ENCODE peak calls at places on chromosomes 7 and 10, in nine cellular contexts. J, N, G, B, P, Z, O, V and Q are unnamed samples.

GRCh38 chr7:99000196-99000903 is 122.0 kb downstream of the TRRAP start:
- DNase-seq in J (no peak), N (no peak), G (no peak), B (no peak), P (no peak), Z (no peak), O (peak; percentile 7), V (no peak), Q (no peak)

GRCh38 chr7:4269746-4270145 is 412.3 kb upstream of the FOXK1 start:
- DNase-seq in J (no peak), N (no peak), G (no peak), B (no peak), P (no peak), Z (no peak), O (no peak), V (no peak), Q (no peak)

GRCh38 chr7:80311313-80311712 is 176.7 kb downstream of the GNAI1 start:
- DNase-seq in J (no peak), N (no peak), G (no peak), B (no peak), P (no peak), Z (no peak), O (no peak), V (no peak), Q (no peak)

GRCh38 chr10:94076325-94076841 is 82.7 kb downstream of the PLCE1 start:
- DNase-seq in J (peak; percentile 29), N (no peak), G (peak; percentile 42), B (peak; percentile 37), P (peak; percentile 72), Z (peak; percentile 48), O (peak; percentile 82), V (no peak), Q (peak; percentile 47)

GRCh38 chr7:112714917-112715316 is 75.3 kb downstream of the TMEM168 start:
- DNase-seq in J (no peak), N (no peak), G (no peak), B (no peak), P (no peak), Z (no peak), O (no peak), V (no peak), Q (no peak)

GRCh38 chr10:63264852-63265617 is 131.9 kb downstream of the NRBF2 start:
- DNase-seq in J (peak; percentile 43), N (peak; percentile 7), G (peak; percentile 30), B (peak; percentile 70), P (peak; percentile 68), Z (peak; percentile 15), O (peak; percentile 59), V (no peak), Q (peak; percentile 78)

GRCh38 chr10:119408969-119409371 is 133.5 kb downstream of the RGS10 start:
- DNase-seq in J (no peak), N (no peak), G (no peak), B (no peak), P (no peak), Z (no peak), O (no peak), V (no peak), Q (peak; percentile 91)

GRCh38 chr10:16155761-16156322 is 281.0 kb upstream of the PTER start:
- DNase-seq in J (no peak), N (no peak), G (peak; percentile 5), B (no peak), P (no peak), Z (no peak), O (no peak), V (no peak), Q (no peak)

GRCh38 chr10:97335188-97335619 is 675 bp upstream of the FRAT2 start:
- DNase-seq in J (no peak), N (no peak), G (no peak), B (no peak), P (no peak), Z (no peak), O (no peak), V (no peak), Q (no peak)

GRCh38 chr7:153404124-153404523 is 644.6 kb downstream of the ACTR3B start:
- DNase-seq in J (no peak), N (no peak), G (no peak), B (no peak), P (no peak), Z (no peak), O (no peak), V (no peak), Q (no peak)

GRCh38 chr7:41134873-41135250 is 568.0 kb downstream of the INHBA start:
- DNase-seq in J (no peak), N (no peak), G (no peak), B (no peak), P (no peak), Z (no peak), O (no peak), V (no peak), Q (no peak)

GRCh38 chr10:91357497-91357896 is 52.6 kb upstream of the HECTD2 start:
- DNase-seq in J (no peak), N (no peak), G (no peak), B (no peak), P (no peak), Z (no peak), O (no peak), V (no peak), Q (no peak)

GRCh38 chr7:7554021-7554432 is 12.7 kb upstream of the MIOS start:
- DNase-seq in J (peak; percentile 34), N (no peak), G (no peak), B (no peak), P (peak; percentile 91), Z (no peak), O (peak; percentile 96), V (no peak), Q (no peak)

GRCh38 chr10:1569208-1569607 is 168.1 kb downstream of the ADARB2 start:
- DNase-seq in J (no peak), N (no peak), G (no peak), B (no peak), P (no peak), Z (no peak), O (no peak), V (no peak), Q (no peak)

GRCh38 chr7:56028942-56029630 is 22.2 kb downstream of the PSPH start:
- DNase-seq in J (no peak), N (no peak), G (no peak), B (peak; percentile 69), P (no peak), Z (peak; percentile 76), O (no peak), V (no peak), Q (peak; percentile 64)

GRCh38 chr10:79938728-79939380 is 10.1 kb downstream of the SFTPD start:
- DNase-seq in J (no peak), N (peak; percentile 33), G (no peak), B (no peak), P (no peak), Z (no peak), O (no peak), V (no peak), Q (no peak)

GRCh38 chr7:149527414-149527813 is 29.8 kb upstream of the ZNF746 start:
- DNase-seq in J (no peak), N (no peak), G (no peak), B (no peak), P (no peak), Z (no peak), O (no peak), V (no peak), Q (no peak)

GRCh38 chr10:122391875-122392274 is 17.4 kb downstream of the PLEKHA1 start:
- DNase-seq in J (no peak), N (no peak), G (no peak), B (no peak), P (no peak), Z (no peak), O (no peak), V (no peak), Q (no peak)

GRCh38 chr10:131143425-131144165 is 167.9 kb downstream of the TCERG1L start:
- DNase-seq in J (no peak), N (no peak), G (no peak), B (no peak), P (no peak), Z (no peak), O (no peak), V (no peak), Q (no peak)

GRCh38 chr7:114622189-114622588 is 207.6 kb downstream of the FOXP2 start:
- DNase-seq in J (no peak), N (no peak), G (no peak), B (no peak), P (no peak), Z (no peak), O (no peak), V (no peak), Q (no peak)

GRCh38 chr7:1677206-1678069 is 7.4 kb downstream of the ELFN1 start:
- DNase-seq in J (no peak), N (no peak), G (no peak), B (no peak), P (no peak), Z (no peak), O (no peak), V (no peak), Q (no peak)

GRCh38 chr7:42213093-42213492 is 23.9 kb downstream of the GLI3 start:
- DNase-seq in J (no peak), N (no peak), G (no peak), B (no peak), P (no peak), Z (no peak), O (no peak), V (no peak), Q (no peak)

GRCh38 chr7:15685358-15686181 is 913 bp downstream of the MEOX2 start:
- DNase-seq in J (no peak), N (no peak), G (no peak), B (no peak), P (peak; percentile 83), Z (peak; percentile 39), O (peak; percentile 46), V (no peak), Q (peak; percentile 54)

GRCh38 chr7:81161459-81162075 is 242.7 kb upstream of the SEMA3C start:
- DNase-seq in J (peak; percentile 55), N (no peak), G (peak; percentile 15), B (peak; percentile 85), P (peak; percentile 98), Z (peak; percentile 31), O (peak; percentile 81), V (no peak), Q (peak; percentile 96)

GRCh38 chr10:5582736-5583135 is 58.0 kb downstream of the CALML3 start:
- DNase-seq in J (no peak), N (no peak), G (no peak), B (no peak), P (no peak), Z (no peak), O (no peak), V (no peak), Q (no peak)